ENCODE peak calls at places on chromosomes 1 and 21, in ten cellular contexts. O is ovary, S is pancreas, Q is colonic mucosa, T is fibroblast of mammary gland, X is PC-3, E is IMR-90, M is astrocyte of the cerebellum, F is BE2C, N is epithelial cell of esophagus. Z is an unnamed sample.

GRCh38 chr1:3074297-3074741 is 5.3 kb downstream of the PRDM16 start:
- DNase-seq in F (no peak), X (no peak), M (no peak), Q (no peak), S (peak), E (no peak), N (no peak), T (no peak), O (no peak), Z (no peak)

GRCh38 chr21:29192999-29193563 is 62.6 kb downstream of the MAP3K7CL start:
- DNase-seq in X (no peak), E (no peak), S (no peak), N (no peak), O (no peak), M (no peak), Q (no peak), F (peak), T (peak), Z (no peak)

GRCh38 chr1:197606163-197606562 is 169.1 kb downstream of the DENND1B start:
- DNase-seq in M (no peak), E (no peak), O (no peak), S (no peak), N (no peak), X (no peak), T (no peak), F (no peak), Q (no peak), Z (no peak)

GRCh38 chr1:110120960-110121561 is 8.8 kb downstream of the UBL4B start:
- DNase-seq in S (no peak), T (no peak), E (no peak), N (no peak), Q (no peak), M (no peak), O (no peak), X (no peak), F (no peak), Z (no peak)

GRCh38 chr21:46109251-46110221 is 11.6 kb downstream of the COL6A2 start:
- DNase-seq in M (no peak), S (no peak), F (peak), E (no peak), Q (peak), X (no peak), O (peak), N (no peak), T (peak), Z (no peak)

GRCh38 chr1:155453141-155453540 is 109.5 kb downstream of the ASH1L start:
- DNase-seq in X (no peak), E (no peak), T (no peak), N (no peak), S (no peak), F (no peak), Q (no peak), M (no peak), O (no peak), Z (no peak)

GRCh38 chr1:17156108-17156507 is 36.9 kb upstream of the PADI2 start:
- DNase-seq in T (peak), O (no peak), S (no peak), M (no peak), F (no peak), X (no peak), E (peak), N (no peak), Q (no peak), Z (peak)

GRCh38 chr1:160058087-160058486 is 11.9 kb downstream of the KCNJ10 start:
- DNase-seq in O (no peak), Q (no peak), X (peak), E (no peak), F (no peak), M (no peak), T (peak), N (peak), S (no peak), Z (peak)

GRCh38 chr1:172726740-172727139 is 67.8 kb downstream of the FASLG start:
- DNase-seq in F (no peak), M (no peak), X (no peak), Q (no peak), N (no peak), E (no peak), T (no peak), S (no peak), O (no peak), Z (no peak)

GRCh38 chr1:5746611-5747427 is 245.4 kb downstream of the NPHP4 start:
- DNase-seq in Q (no peak), X (no peak), S (no peak), E (no peak), T (no peak), F (no peak), N (no peak), O (no peak), M (no peak), Z (no peak)
- TF ChIP-seq CTCF in Q (no peak), X (no peak), S (no peak), E (no peak), T (no peak), F (no peak), N (no peak), O (no peak), M (no peak), Z (no peak)

GRCh38 chr1:151714820-151715725 is 1.5 kb downstream of the CELF3 start:
- DNase-seq in T (no peak), E (no peak), S (no peak), Q (no peak), O (no peak), F (no peak), X (no peak), M (no peak), N (no peak), Z (no peak)

GRCh38 chr1:151718011-151718431 is 1.4 kb upstream of the CELF3 start:
- DNase-seq in S (no peak), E (no peak), N (peak), T (peak), M (no peak), O (no peak), X (peak), F (no peak), Q (no peak), Z (peak)

GRCh38 chr1:151716771-151717631 is at the start of gene CELF3:
- DNase-seq in X (no peak), N (peak), S (peak), T (no peak), Q (no peak), E (no peak), O (no peak), M (no peak), F (peak), Z (peak)

GRCh38 chr1:151715726-151716404 is 738 bp downstream of the CELF3 start:
- DNase-seq in N (no peak), F (peak), Q (no peak), E (no peak), X (no peak), T (no peak), S (no peak), M (no peak), O (no peak), Z (no peak)

GRCh38 chr1:151716405-151716762 is 219 bp downstream of the CELF3 start:
- DNase-seq in O (no peak), S (no peak), X (no peak), E (no peak), M (no peak), T (no peak), N (no peak), F (no peak), Q (no peak), Z (no peak)
- H3K4me3 ChIP-seq in O (no peak), S (no peak), X (no peak), E (no peak), M (no peak), T (no peak), N (no peak), F (peak), Q (no peak), Z (no peak)

DNA sequence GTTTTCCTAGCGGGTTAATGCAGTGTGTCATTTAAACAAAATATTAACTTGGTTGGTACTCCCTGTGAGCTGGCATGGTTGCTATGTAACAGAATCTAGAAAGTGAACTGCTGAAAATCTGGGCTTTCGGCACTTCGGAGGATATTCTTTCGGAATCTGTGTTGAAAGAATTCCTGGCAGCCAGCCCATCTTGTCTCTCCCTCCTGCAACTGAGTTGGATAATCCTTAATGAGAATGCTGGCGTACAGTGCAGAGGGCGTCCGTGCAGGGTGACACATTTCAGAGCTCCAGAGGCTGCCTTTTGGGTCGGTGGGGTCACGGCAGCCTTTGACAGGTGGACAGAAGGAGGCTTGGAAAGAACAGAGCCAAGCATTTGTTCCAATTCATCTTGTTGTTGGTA is 3.6 kb downstream of the KAZN start:
- DNase-seq in M (no peak), Q (peak), X (no peak), E (no peak), O (peak), N (no peak), S (peak), T (peak), F (no peak), Z (peak)
- TF ChIP-seq CTCF in M (no peak), Q (no peak), X (no peak), E (no peak), O (no peak), N (no peak), S (no peak), T (no peak), F (no peak), Z (no peak)

DNA sequence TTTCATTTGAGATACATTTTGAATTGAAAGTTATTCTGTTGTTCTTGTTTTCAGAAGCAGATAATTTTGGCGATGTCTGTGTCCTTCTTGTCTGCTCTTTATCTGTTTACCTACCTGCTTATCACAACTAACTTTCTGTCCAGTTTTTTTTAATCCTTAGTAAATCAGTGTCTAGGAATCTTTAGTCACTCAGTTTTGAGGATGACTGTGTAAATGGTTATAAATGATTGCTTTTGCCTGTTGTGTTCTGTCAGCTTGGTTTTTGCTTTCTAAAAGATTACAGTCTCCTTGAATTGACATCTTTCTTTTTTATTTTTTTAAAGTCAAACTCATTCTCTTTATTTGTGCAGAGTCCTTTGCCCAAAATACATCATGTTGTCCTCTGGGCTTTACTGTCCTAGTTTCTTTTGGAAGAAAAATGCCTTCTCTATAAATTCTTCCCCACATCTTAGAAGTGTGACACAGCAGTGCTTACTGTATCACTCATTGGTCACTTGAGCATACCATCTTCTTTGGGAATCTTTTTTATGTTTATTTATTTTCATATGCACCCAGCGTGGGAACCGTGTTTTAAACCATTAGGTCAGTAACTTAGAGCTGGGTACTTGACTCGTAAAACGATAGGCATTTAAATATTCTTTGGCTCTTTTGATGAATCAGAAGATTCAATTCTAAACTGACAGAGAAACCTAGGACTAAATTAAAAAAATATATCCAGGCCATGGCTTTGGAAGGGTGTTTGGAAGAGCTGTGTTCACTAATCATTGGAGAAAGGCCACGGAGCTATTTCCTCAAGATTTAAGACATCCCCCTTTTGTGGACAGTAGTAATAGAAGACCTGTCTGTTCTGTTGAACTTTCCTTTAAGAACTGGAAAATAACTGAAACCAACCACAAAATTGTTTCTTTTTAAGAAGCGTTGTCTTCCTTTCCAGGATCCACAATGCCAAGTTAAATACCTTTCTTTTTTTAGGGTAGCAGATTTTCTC is 20.9 kb downstream of the LAMC1 start:
- DNase-seq in S (no peak), N (peak), O (no peak), E (peak), X (peak), Q (no peak), M (no peak), F (no peak), T (peak), Z (peak)
- H3K4me3 ChIP-seq in S (no peak), N (no peak), O (no peak), E (no peak), X (no peak), Q (no peak), M (no peak), F (no peak), T (no peak), Z (no peak)

Z was measured in choroid plexus epithelial cell.